ENCODE peak calls at places on chromosomes 6 and 20, in ten cellular contexts. J, V, Y, L, O, D, I, N, A and E are unnamed samples. For H3K4me1, the result is how much of the 10 kb centered on the place peaks cover.

GRCh38 chr6:45494734-45495133 is 117.0 kb upstream of the SUPT3H start:
- DNase-seq in N (peak), O (no peak), J (no peak), A (no peak), L (no peak), V (no peak), D (no peak), I (no peak), Y (peak), E (no peak)

GRCh38 chr20:33951171-33951570 is 42.5 kb upstream of the RALY start:
- DNase-seq in A (no peak), N (no peak), J (no peak), D (no peak), Y (no peak), I (no peak), V (no peak), O (no peak), L (no peak), E (no peak)

GRCh38 chr20:5696011-5696559 is 54.1 kb upstream of the SHLD1 start:
- DNase-seq in L (no peak), O (no peak), I (no peak), Y (no peak), D (peak), A (no peak), J (no peak), N (no peak), V (no peak), E (no peak)

GRCh38 chr20:16666272-16666671 is 63.6 kb upstream of the SNRPB2 start:
- DNase-seq in O (no peak), L (no peak), J (no peak), A (no peak), N (no peak), Y (no peak), V (no peak), I (no peak), D (no peak), E (no peak)

GRCh38 chr20:46563170-46563847 is 12.9 kb upstream of the OCSTAMP start:
- DNase-seq in L (no peak), A (peak), Y (no peak), D (no peak), V (peak), I (no peak), O (no peak), N (no peak), J (no peak), E (no peak)

GRCh38 chr6:100382767-100383195 is 81.9 kb downstream of the SIM1 start:
- DNase-seq in L (no peak), Y (no peak), I (no peak), A (no peak), N (no peak), J (no peak), O (no peak), D (no peak), V (no peak), E (no peak)

GRCh38 chr6:50716887-50717509 is 3.7 kb downstream of the TFAP2D start:
- DNase-seq in D (no peak), L (no peak), O (no peak), A (no peak), I (no peak), V (no peak), N (no peak), J (no peak), Y (no peak), E (no peak)

GRCh38 chr6:166729658-166730057 is 102.6 kb upstream of the RPS6KA2 start:
- DNase-seq in N (peak), D (no peak), J (no peak), V (no peak), L (no peak), Y (no peak), A (no peak), I (no peak), O (no peak), E (no peak)

GRCh38 chr20:62167474-62167873 is 15.4 kb upstream of the MTG2 start:
- DNase-seq in I (no peak), O (no peak), A (no peak), Y (no peak), N (no peak), L (no peak), V (no peak), J (no peak), D (peak), E (no peak)

GRCh38 chr6:28693033-28693750 is 167.5 kb downstream of the GPX5 start:
- DNase-seq in L (no peak), O (no peak), A (peak), I (no peak), V (no peak), N (no peak), D (no peak), Y (no peak), J (no peak), E (no peak)

GRCh38 chr6:121515615-121516265 is 80.3 kb downstream of the GJA1 start:
- DNase-seq in Y (no peak), J (no peak), D (no peak), O (no peak), N (no peak), A (no peak), I (no peak), V (no peak), L (no peak), E (peak)

GRCh38 chr20:63106108-63106764 is 99.5 kb upstream of the BHLHE23 start:
- DNase-seq in D (no peak), I (no peak), V (no peak), O (peak), N (no peak), J (peak), Y (no peak), L (no peak), A (no peak), E (no peak)

GRCh38 chr6:166707045-166707444 is 80.0 kb upstream of the RPS6KA2 start:
- DNase-seq in N (no peak), O (peak), D (peak), J (no peak), L (peak), Y (no peak), A (no peak), V (peak), I (peak), E (no peak)

GRCh38 chr6:153058291-153058690 is 55.8 kb upstream of the MTRF1L start:
- DNase-seq in J (no peak), Y (no peak), A (no peak), L (no peak), V (no peak), D (no peak), N (no peak), O (no peak), I (no peak), E (no peak)

GRCh38 chr20:23636182-23636907 is 1.4 kb downstream of the CST3 start:
- DNase-seq in Y (no peak), I (no peak), O (no peak), L (no peak), V (no peak), N (no peak), J (no peak), A (peak), D (peak), E (no peak)

GRCh38 chr6:50062051-50062450 is 12.3 kb upstream of the DEFB112 start:
- DNase-seq in O (no peak), Y (no peak), A (no peak), I (peak), N (no peak), J (no peak), V (peak), D (no peak), L (no peak), E (peak)

GRCh38 chr6:73062837-73063236 is 162.5 kb downstream of the KHDC1L start:
- DNase-seq in V (no peak), L (no peak), D (no peak), O (no peak), N (no peak), Y (no peak), A (no peak), I (no peak), J (no peak), E (no peak)

GRCh38 chr6:30735668-30736314 is 6.7 kb downstream of the FLOT1 start:
- DNase-seq in V (no peak), I (no peak), N (no peak), Y (no peak), A (no peak), L (no peak), J (no peak), O (no peak), D (no peak), E (no peak)

GRCh38 chr6:144377586-144377985 is 92.5 kb downstream of the UTRN start:
- DNase-seq in D (no peak), O (no peak), Y (no peak), L (no peak), J (no peak), I (no peak), A (no peak), V (no peak), N (no peak), E (no peak)

GRCh38 chr6:28486533-28486932 is 29.1 kb downstream of the GPX6 start:
- DNase-seq in L (no peak), J (no peak), N (no peak), V (no peak), Y (no peak), O (no peak), A (no peak), D (no peak), I (no peak), E (no peak)

GRCh38 chr6:34025851-34026250 is 120.0 kb downstream of the GRM4 start:
- DNase-seq in Y (no peak), I (no peak), V (peak), O (no peak), D (no peak), N (no peak), L (no peak), A (no peak), J (no peak), E (no peak)

GRCh38 chr6:106381871-106382270 is 21.4 kb downstream of the CRYBG1 start:
- DNase-seq in O (no peak), N (no peak), I (no peak), A (no peak), Y (no peak), J (peak), V (peak), L (no peak), D (no peak), E (no peak)

GRCh38 chr6:124119591-124119990 is 315.9 kb downstream of the NKAIN2 start:
- DNase-seq in J (no peak), V (peak), L (no peak), N (no peak), O (no peak), I (no peak), D (no peak), Y (no peak), A (no peak), E (no peak)

GRCh38 chr20:57621426-57622200 is 1.4 kb upstream of the ZBP1 start:
- DNase-seq in A (no peak), D (no peak), Y (no peak), N (no peak), I (no peak), L (no peak), V (no peak), O (no peak), J (no peak), E (no peak)

GRCh38 chr6:35731414-35731735 is 5.5 kb upstream of the ARMC12 start:
- DNase-seq in O (peak), L (peak), Y (peak), J (peak), I (peak), N (peak), D (peak), V (peak), A (peak), E (no peak)

GRCh38 chr6:97240222-97240621 is 42.8 kb downstream of the MMS22L start:
- DNase-seq in O (no peak), A (no peak), N (no peak), V (no peak), J (no peak), L (no peak), Y (no peak), D (no peak), I (no peak), E (no peak)

GRCh38 chr20:36887779-36888133 is 11.8 kb downstream of the TLDC2 start:
- DNase-seq in L (no peak), V (no peak), I (no peak), D (no peak), J (no peak), A (no peak), O (no peak), N (no peak), Y (no peak), E (no peak)

GRCh38 chr20:63064310-63064709 is 57.5 kb upstream of the BHLHE23 start:
- DNase-seq in J (no peak), N (no peak), I (no peak), O (no peak), A (no peak), L (peak), Y (no peak), D (peak), V (no peak), E (no peak)

GRCh38 chr20:42531675-42531985 is 658.1 kb downstream of the PTPRT start:
- DNase-seq in Y (no peak), L (no peak), J (no peak), V (no peak), N (no peak), D (no peak), O (no peak), A (no peak), I (no peak), E (no peak)

GRCh38 chr20:54056762-54057639 is 13.4 kb downstream of the BCAS1 start:
- DNase-seq in N (no peak), D (no peak), V (no peak), I (no peak), J (no peak), Y (no peak), A (no peak), L (no peak), O (no peak), E (no peak)

GRCh38 chr20:51862796-51863195 is 60.5 kb upstream of the SALL4 start:
- DNase-seq in V (no peak), J (no peak), Y (no peak), A (no peak), D (no peak), L (no peak), N (no peak), O (no peak), I (no peak), E (peak)

GRCh38 chr6:118744261-118744941 is 93.0 kb upstream of the CEP85L start:
- DNase-seq in L (no peak), N (no peak), V (no peak), I (no peak), D (peak), O (no peak), A (no peak), J (no peak), Y (no peak), E (peak)

DNA sequence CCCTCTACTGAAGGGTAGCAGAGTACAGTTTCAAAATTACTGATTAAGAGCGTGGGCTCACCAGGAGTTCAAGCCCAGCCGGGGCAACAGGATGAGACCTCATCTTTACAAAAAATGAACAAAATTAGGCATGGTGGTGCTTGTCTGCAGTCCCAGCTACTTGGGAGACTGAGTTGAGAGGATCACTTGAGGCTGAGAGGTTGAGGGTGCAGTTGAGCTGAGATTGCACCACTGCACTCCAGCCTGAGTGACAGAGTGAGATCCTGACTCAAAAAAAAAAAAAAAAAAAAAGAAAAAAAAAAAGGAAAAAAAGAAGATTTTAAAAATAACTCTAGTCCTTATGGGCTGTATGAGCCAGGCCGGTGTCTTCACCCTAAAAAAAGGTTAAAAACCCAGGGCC is 18.7 kb downstream of the PABPC1L start:
- DNase-seq in I (no peak), A (no peak), O (no peak), Y (no peak), J (no peak), D (no peak), L (no peak), N (no peak), V (no peak), E (no peak)
- H3K4me1 ChIP-seq in I (under half), A (under half), O (under half), Y (under half), J (under half), D (under half), L (under half), N (under half), V (under half), E (under half)

DNA sequence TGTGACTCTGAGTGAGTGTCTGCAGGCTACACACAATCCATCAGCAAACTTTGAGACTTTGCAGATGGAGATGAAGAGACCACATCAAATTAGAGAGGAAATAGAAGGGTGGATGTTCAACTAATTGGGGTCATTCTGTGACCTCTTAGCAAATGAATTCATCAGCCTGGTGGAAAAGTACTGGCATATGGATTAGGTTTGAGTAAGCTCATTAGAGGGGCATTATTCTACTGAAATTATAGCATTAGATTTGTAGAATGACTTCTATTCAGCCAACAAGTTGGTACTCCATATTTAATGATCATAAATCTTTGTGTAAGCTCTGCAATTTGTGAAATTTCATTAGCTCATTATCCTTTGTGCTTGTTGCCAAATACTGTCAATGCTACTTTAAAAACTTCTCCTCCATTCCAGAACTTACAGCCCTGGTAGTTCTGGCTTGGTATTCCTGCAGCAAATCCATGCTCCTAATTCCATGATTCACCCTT is 63.8 kb downstream of the ADTRP start:
- DNase-seq in O (no peak), I (no peak), V (no peak), J (no peak), L (no peak), A (no peak), Y (no peak), D (no peak), N (no peak), E (no peak)
- H3K27ac ChIP-seq in O (no peak), I (no peak), V (no peak), J (no peak), L (no peak), A (no peak), Y (peak), D (no peak), N (no peak), E (no peak)

GRCh38 chr20:48824830-48825550 is 2.8 kb downstream of the PREX1 start:
- DNase-seq in I (no peak), A (no peak), J (no peak), D (no peak), L (no peak), V (no peak), N (no peak), Y (no peak), O (no peak), E (peak)
- H3K4me1 ChIP-seq in I (under half), A (under half), J (under half), D (under half), L (half or more), V (under half), N (half or more), Y (half or more), O (under half), E (half or more)

GRCh38 chr20:31811796-31812728 is 7.1 kb upstream of the MYLK2 start:
- DNase-seq in Y (no peak), A (no peak), V (peak), N (no peak), O (peak), J (no peak), D (peak), I (no peak), L (no peak), E (peak)
- H3K27ac ChIP-seq in Y (no peak), A (no peak), V (peak), N (no peak), O (peak), J (no peak), D (peak), I (no peak), L (no peak), E (no peak)